ENCODE peak calls at places on chromosomes 3 and 15, in ten cellular contexts. K, G, A, Q, Y, H, L, V, D and X are unnamed samples.

GRCh38 chr15:95574053-95574452 is 756.4 kb upstream of the NR2F2 start:
- DNase-seq in A (no peak), Y (no peak), Q (no peak), G (no peak), K (no peak), L (no peak), H (no peak), D (no peak), V (no peak), X (no peak)

GRCh38 chr3:61526307-61526706 is 35.1 kb upstream of the PTPRG start:
- DNase-seq in V (no peak), Q (no peak), L (no peak), A (no peak), Y (no peak), H (no peak), D (no peak), G (no peak), K (no peak), X (no peak)

GRCh38 chr3:179418610-179419009 is 32.7 kb downstream of the GNB4 start:
- DNase-seq in Q (no peak), G (no peak), K (no peak), H (no peak), V (no peak), L (no peak), Y (no peak), A (no peak), D (no peak), X (no peak)

GRCh38 chr3:125594581-125595011 is 701 bp downstream of the OSBPL11 start:
- DNase-seq in V (peak; percentile 6), K (peak; percentile 22), Q (peak; percentile 30), G (no peak), H (peak; percentile 48), Y (peak; percentile 61), L (no peak), D (no peak), A (no peak), X (peak; percentile 25)

GRCh38 chr3:196837819-196838420 is 29.8 kb upstream of the SENP5 start:
- DNase-seq in H (peak; percentile 72), V (peak; percentile 71), Q (peak; percentile 80), K (peak; percentile 56), Y (peak; percentile 68), L (peak; percentile 74), D (peak; percentile 56), G (peak; percentile 58), A (peak; percentile 59), X (peak; percentile 82)

GRCh38 chr3:187746479-187747335 is 1.4 kb upstream of the BCL6 start:
- DNase-seq in G (no peak), H (no peak), A (no peak), V (peak; percentile 65), K (no peak), L (no peak), Q (peak; percentile 59), Y (peak; percentile 64), D (no peak), X (peak; percentile 28)

GRCh38 chr3:101849714-101850326 is 506 bp downstream of the NFKBIZ start:
- DNase-seq in H (peak; percentile 39), Q (peak; percentile 68), Y (peak; percentile 66), K (peak; percentile 46), V (no peak), L (peak; percentile 43), D (peak; percentile 40), G (peak; percentile 24), A (peak; percentile 57), X (peak; percentile 75)

GRCh38 chr15:22846073-22846472 is 7.6 kb downstream of the NIPA2 start:
- DNase-seq in V (no peak), G (no peak), D (no peak), H (no peak), K (no peak), A (no peak), Q (no peak), Y (no peak), L (no peak), X (no peak)

GRCh38 chr15:22788004-22788403 is 1.6 kb downstream of the NIPA1 start:
- DNase-seq in L (no peak), A (no peak), Q (no peak), Y (no peak), G (no peak), K (no peak), H (no peak), V (no peak), D (no peak), X (no peak)

GRCh38 chr15:33242165-33242564 is 47.7 kb upstream of the FMN1 start:
- DNase-seq in A (no peak), Q (peak; percentile 99), H (no peak), G (no peak), K (no peak), V (no peak), L (no peak), D (no peak), Y (peak; percentile 83), X (peak; percentile 41)

GRCh38 chr3:119293761-119294401 is at the start of gene ARHGAP31:
- DNase-seq in A (peak; percentile 97), Q (peak; percentile 87), D (peak; percentile 90), K (peak; percentile 39), Y (peak; percentile 81), V (peak; percentile 87), H (peak; percentile 64), G (peak; percentile 86), L (peak; percentile 65), X (peak; percentile 80)

GRCh38 chr3:179720196-179720595 is 67.4 kb downstream of the USP13 start:
- DNase-seq in D (no peak), K (no peak), Q (no peak), L (no peak), V (no peak), H (no peak), Y (no peak), A (no peak), G (no peak), X (no peak)

GRCh38 chr3:44042772-44043171 is 198.9 kb upstream of the TOPAZ1 start:
- DNase-seq in K (no peak), L (no peak), A (no peak), V (no peak), Y (no peak), Q (no peak), H (no peak), G (no peak), D (no peak), X (no peak)

GRCh38 chr3:37743974-37744373 is 117.7 kb upstream of the CTDSPL start:
- DNase-seq in K (no peak), H (no peak), Q (no peak), V (no peak), G (no peak), D (no peak), A (no peak), L (no peak), Y (no peak), X (no peak)

GRCh38 chr15:35751421-35752133 is 205.6 kb upstream of the DPH6 start:
- DNase-seq in K (peak; percentile 72), Q (peak; percentile 87), H (peak; percentile 80), Y (peak; percentile 71), V (peak; percentile 86), G (peak; percentile 80), A (peak; percentile 2), L (peak; percentile 73), D (peak; percentile 85), X (peak; percentile 39)

GRCh38 chr3:31504230-31504629 is 28.5 kb upstream of the STT3B start:
- DNase-seq in V (no peak), K (no peak), L (no peak), Y (no peak), Q (no peak), H (no peak), A (no peak), G (no peak), D (no peak), X (no peak)
- H3K27me3 ChIP-seq in V (no peaks in the 10 kb centered on the region), K (no peaks in the 10 kb centered on the region), L (no peaks in the 10 kb centered on the region), Y (peaks cover 44% of the 10 kb centered on the region), Q (no peaks in the 10 kb centered on the region), H (peaks cover 5% of the 10 kb centered on the region), A (no peaks in the 10 kb centered on the region), G (no peaks in the 10 kb centered on the region), D (peaks cover 22% of the 10 kb centered on the region), X (no peaks in the 10 kb centered on the region)

GRCh38 chr3:48684054-48684349 is 1.7 kb downstream of the NCKIPSD start:
- DNase-seq in H (no peak), D (no peak), A (no peak), K (no peak), Y (peak; percentile 37), Q (no peak), G (no peak), V (peak; percentile 44), L (no peak), X (no peak)
- H3K4me3 ChIP-seq in H (no peak overlapping the region), D (no peak overlapping the region), A (no peak overlapping the region), K (no peak overlapping the region), Y (peak overlapping the region; percentile 96), Q (no peak overlapping the region), G (peak overlapping the region; percentile 18), V (no peak overlapping the region), L (peak overlapping the region; percentile 77), X (no peak overlapping the region)

GRCh38 chr15:63683343-63683951 is 86.3 kb downstream of the FBXL22 start:
- DNase-seq in V (no peak), A (no peak), Y (no peak), L (no peak), D (no peak), K (no peak), G (no peak), H (no peak), Q (no peak), X (no peak)

DNA sequence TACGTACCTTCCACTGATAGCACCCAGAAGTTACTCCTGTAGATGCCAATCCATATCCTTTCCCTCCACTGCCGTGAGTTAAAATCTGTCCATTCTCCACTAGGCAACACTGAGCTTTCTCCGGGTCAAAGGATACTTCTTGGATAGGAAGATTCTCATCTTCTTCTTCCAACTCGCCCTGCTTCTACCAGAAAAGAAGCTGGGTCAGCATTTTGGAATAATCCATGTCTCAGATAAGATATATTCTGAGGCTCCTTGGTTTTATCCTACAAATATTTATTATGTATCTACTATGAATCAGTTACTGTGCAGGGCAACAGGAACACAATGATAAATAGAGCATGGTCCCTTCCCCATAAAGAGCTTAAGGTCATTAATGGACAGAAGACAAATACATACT is 89.2 kb downstream of the FBXL22 start:
- DNase-seq in L (no peak), A (no peak), H (no peak), K (no peak), Q (no peak), V (no peak), G (no peak), Y (no peak), D (no peak), X (no peak)
- H3K36me3 ChIP-seq in L (peaks cover 100% of the 10 kb centered on the region), A (peaks cover 74% of the 10 kb centered on the region), H (peaks cover 85% of the 10 kb centered on the region), K (peaks cover 86% of the 10 kb centered on the region), Q (peaks cover 1% of the 10 kb centered on the region), V (peaks cover 38% of the 10 kb centered on the region), G (peaks cover 100% of the 10 kb centered on the region), Y (peaks cover 37% of the 10 kb centered on the region), D (peaks cover 19% of the 10 kb centered on the region), X (peaks cover 2% of the 10 kb centered on the region)

GRCh38 chr15:98164573-98164972 is 204.1 kb downstream of the ARRDC4 start:
- DNase-seq in K (no peak), A (no peak), H (no peak), D (no peak), G (no peak), V (no peak), Q (no peak), Y (peak; percentile 33), L (no peak), X (no peak)

GRCh38 chr15:98164986-98165385 is 204.5 kb downstream of the ARRDC4 start:
- DNase-seq in K (no peak), G (no peak), Q (no peak), H (no peak), L (no peak), Y (no peak), D (no peak), V (no peak), A (no peak), X (no peak)

GRCh38 chr15:98174286-98174685 is 213.8 kb downstream of the ARRDC4 start:
- DNase-seq in H (no peak), Y (no peak), D (no peak), V (no peak), G (no peak), K (no peak), L (no peak), Q (peak; percentile 79), A (no peak), X (peak; percentile 15)

GRCh38 chr15:98169551-98169950 is 209.0 kb downstream of the ARRDC4 start:
- DNase-seq in H (no peak), K (no peak), G (no peak), Y (no peak), Q (no peak), D (no peak), V (no peak), L (no peak), A (peak; percentile 26), X (no peak)
- H3K27me3 ChIP-seq in H (peaks cover 5% of the 10 kb centered on the region), K (peaks cover 63% of the 10 kb centered on the region), G (no peaks in the 10 kb centered on the region), Y (no peaks in the 10 kb centered on the region), Q (no peaks in the 10 kb centered on the region), D (no peaks in the 10 kb centered on the region), V (no peaks in the 10 kb centered on the region), L (peaks cover 12% of the 10 kb centered on the region), A (no peaks in the 10 kb centered on the region), X (no peaks in the 10 kb centered on the region)